ENCODE peak calls at places on chromosomes 4 and X, in nine cellular contexts. One of them, this sample, is unnamed.

GRCh38 chrX:39298821-39299220 is 497.6 kb downstream of the MID1IP1 start:
- DNase-seq in H9: no peak
- DNase-seq in right atrium auricular region: no peak
- DNase-seq in PC-3: no peak
- DNase-seq in tibial artery: no peak
- DNase-seq in heart right ventricle: no peak
- DNase-seq in PC-9: no peak
- DNase-seq in cardiac muscle cell: no peak
- DNase-seq in RWPE1: no peak
- DNase-seq in this sample: no peak

GRCh38 chr4:145216532-145216931 is 36.1 kb upstream of the OTUD4 start:
- DNase-seq in H9: no peak
- DNase-seq in right atrium auricular region: no peak
- DNase-seq in PC-3: peak
- DNase-seq in tibial artery: no peak
- DNase-seq in heart right ventricle: no peak
- DNase-seq in PC-9: no peak
- DNase-seq in cardiac muscle cell: peak
- DNase-seq in RWPE1: peak
- DNase-seq in this sample: peak

GRCh38 chr4:74278490-74278889 is 29.8 kb upstream of the EPGN start:
- DNase-seq in H9: no peak
- DNase-seq in right atrium auricular region: no peak
- DNase-seq in PC-3: no peak
- DNase-seq in tibial artery: no peak
- DNase-seq in heart right ventricle: no peak
- DNase-seq in PC-9: no peak
- DNase-seq in cardiac muscle cell: no peak
- DNase-seq in RWPE1: no peak
- DNase-seq in this sample: peak

GRCh38 chr4:2335729-2336101 is 73.8 kb upstream of the MXD4 start:
- DNase-seq in H9: no peak
- DNase-seq in right atrium auricular region: peak
- DNase-seq in PC-3: no peak
- DNase-seq in tibial artery: peak
- DNase-seq in heart right ventricle: no peak
- DNase-seq in PC-9: no peak
- DNase-seq in cardiac muscle cell: no peak
- DNase-seq in RWPE1: no peak
- DNase-seq in this sample: no peak

GRCh38 chrX:48958635-48959094 is 1.3 kb upstream of the OTUD5 start:
- DNase-seq in H9: no peak
- DNase-seq in right atrium auricular region: peak
- DNase-seq in PC-3: peak
- DNase-seq in tibial artery: peak
- DNase-seq in heart right ventricle: peak
- DNase-seq in PC-9: peak
- DNase-seq in cardiac muscle cell: peak
- DNase-seq in RWPE1: no peak
- DNase-seq in this sample: peak

GRCh38 chrX:19751068-19751467 is 136.3 kb downstream of the SH3KBP1 start:
- DNase-seq in H9: no peak
- DNase-seq in right atrium auricular region: no peak
- DNase-seq in PC-3: peak
- DNase-seq in tibial artery: no peak
- DNase-seq in heart right ventricle: no peak
- DNase-seq in PC-9: no peak
- DNase-seq in cardiac muscle cell: no peak
- DNase-seq in RWPE1: no peak
- DNase-seq in this sample: no peak

GRCh38 chr4:36997727-36998126 is 246.8 kb upstream of the NWD2 start:
- DNase-seq in H9: no peak
- DNase-seq in right atrium auricular region: no peak
- DNase-seq in PC-3: peak
- DNase-seq in tibial artery: no peak
- DNase-seq in heart right ventricle: no peak
- DNase-seq in PC-9: no peak
- DNase-seq in cardiac muscle cell: no peak
- DNase-seq in RWPE1: no peak
- DNase-seq in this sample: no peak

GRCh38 chr4:57265831-57266582 is 155.8 kb upstream of the IGFBP7 start:
- DNase-seq in H9: peak
- DNase-seq in right atrium auricular region: no peak
- DNase-seq in PC-3: no peak
- DNase-seq in tibial artery: no peak
- DNase-seq in heart right ventricle: peak
- DNase-seq in PC-9: no peak
- DNase-seq in cardiac muscle cell: no peak
- DNase-seq in RWPE1: no peak
- DNase-seq in this sample: no peak

GRCh38 chr4:182724414-182724813 is 192.8 kb downstream of the DCTD start:
- DNase-seq in H9: no peak
- DNase-seq in right atrium auricular region: no peak
- DNase-seq in PC-3: peak
- DNase-seq in tibial artery: no peak
- DNase-seq in heart right ventricle: no peak
- DNase-seq in PC-9: no peak
- DNase-seq in cardiac muscle cell: no peak
- DNase-seq in RWPE1: peak
- DNase-seq in this sample: no peak

GRCh38 chr4:47031713-47032404 is 492 bp downstream of the GABRB1 start:
- DNase-seq in H9: no peak
- DNase-seq in right atrium auricular region: no peak
- DNase-seq in PC-3: no peak
- DNase-seq in tibial artery: no peak
- DNase-seq in heart right ventricle: peak
- DNase-seq in PC-9: no peak
- DNase-seq in cardiac muscle cell: no peak
- DNase-seq in RWPE1: no peak
- DNase-seq in this sample: no peak

GRCh38 chrX:45900751-45901150 is 644.5 kb downstream of the ZNF674 start:
- DNase-seq in H9: no peak
- DNase-seq in right atrium auricular region: no peak
- DNase-seq in PC-3: no peak
- DNase-seq in tibial artery: no peak
- DNase-seq in heart right ventricle: no peak
- DNase-seq in PC-9: no peak
- DNase-seq in cardiac muscle cell: peak
- DNase-seq in RWPE1: no peak
- DNase-seq in this sample: peak

GRCh38 chr4:6222761-6223292 is 22.5 kb upstream of the JAKMIP1 start:
- DNase-seq in H9: peak
- DNase-seq in right atrium auricular region: no peak
- DNase-seq in PC-3: peak
- DNase-seq in tibial artery: no peak
- DNase-seq in heart right ventricle: no peak
- DNase-seq in PC-9: no peak
- DNase-seq in cardiac muscle cell: peak
- DNase-seq in RWPE1: no peak
- DNase-seq in this sample: no peak

GRCh38 chr4:2935762-2936743 is 27.2 kb downstream of the NOP14 start:
- DNase-seq in H9: no peak
- DNase-seq in right atrium auricular region: no peak
- DNase-seq in PC-3: peak
- DNase-seq in tibial artery: peak
- DNase-seq in heart right ventricle: no peak
- DNase-seq in PC-9: peak
- DNase-seq in cardiac muscle cell: peak
- DNase-seq in RWPE1: peak
- DNase-seq in this sample: peak

GRCh38 chr4:18202510-18202909 is 181.0 kb upstream of the LCORL start:
- DNase-seq in H9: no peak
- DNase-seq in right atrium auricular region: no peak
- DNase-seq in PC-3: no peak
- DNase-seq in tibial artery: no peak
- DNase-seq in heart right ventricle: no peak
- DNase-seq in PC-9: no peak
- DNase-seq in cardiac muscle cell: no peak
- DNase-seq in RWPE1: no peak
- DNase-seq in this sample: no peak

GRCh38 chr4:166458756-166459155 is 585.7 kb downstream of the TLL1 start:
- DNase-seq in H9: no peak
- DNase-seq in right atrium auricular region: no peak
- DNase-seq in PC-3: peak
- DNase-seq in tibial artery: no peak
- DNase-seq in heart right ventricle: no peak
- DNase-seq in PC-9: no peak
- DNase-seq in cardiac muscle cell: peak
- DNase-seq in RWPE1: no peak
- DNase-seq in this sample: peak

GRCh38 chr4:156949373-156949814 is 22.2 kb downstream of the PDGFC start:
- DNase-seq in H9: no peak
- DNase-seq in right atrium auricular region: no peak
- DNase-seq in PC-3: peak
- DNase-seq in tibial artery: no peak
- DNase-seq in heart right ventricle: no peak
- DNase-seq in PC-9: peak
- DNase-seq in cardiac muscle cell: peak
- DNase-seq in RWPE1: peak
- DNase-seq in this sample: peak
- H3K27ac ChIP-seq in H9: no peak
- H3K27ac ChIP-seq in right atrium auricular region: peak
- H3K27ac ChIP-seq in PC-3: peak
- H3K27ac ChIP-seq in tibial artery: peak
- H3K27ac ChIP-seq in heart right ventricle: no peak
- H3K27ac ChIP-seq in PC-9: peak
- H3K27ac ChIP-seq in cardiac muscle cell: no peak
- H3K27ac ChIP-seq in RWPE1: no peak
- H3K27ac ChIP-seq in this sample: peak

DNA sequence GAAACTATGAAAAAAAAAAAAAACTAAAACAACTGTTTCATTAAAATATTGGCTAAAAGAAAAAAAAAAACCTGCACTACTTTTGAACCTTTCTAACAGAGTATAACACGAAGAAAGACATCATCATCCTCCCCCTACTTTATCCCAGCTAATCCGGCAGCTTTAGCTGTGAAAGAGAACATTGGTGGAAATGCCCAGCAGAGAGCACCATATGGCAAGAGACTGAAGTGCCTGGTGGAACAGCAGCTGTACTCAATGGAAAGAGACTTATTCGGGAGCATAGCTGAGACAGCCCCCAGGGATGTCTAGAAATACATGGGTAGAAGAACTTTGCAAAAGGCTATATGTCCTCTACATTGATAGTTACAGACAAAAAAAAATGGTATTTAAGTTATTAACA is 30.3 kb downstream of the STPG2 start:
- DNase-seq in H9: peak
- DNase-seq in right atrium auricular region: no peak
- DNase-seq in PC-3: peak
- DNase-seq in tibial artery: no peak
- DNase-seq in heart right ventricle: peak
- DNase-seq in PC-9: no peak
- DNase-seq in cardiac muscle cell: peak
- DNase-seq in RWPE1: no peak
- DNase-seq in this sample: peak
- TF ChIP-seq CTCF in H9: peak
- TF ChIP-seq CTCF in right atrium auricular region: peak
- TF ChIP-seq CTCF in PC-3: peak
- TF ChIP-seq CTCF in tibial artery: no peak
- TF ChIP-seq CTCF in heart right ventricle: peak
- TF ChIP-seq CTCF in PC-9: peak
- TF ChIP-seq CTCF in cardiac muscle cell: peak
- TF ChIP-seq CTCF in RWPE1: peak
- TF ChIP-seq CTCF in this sample: peak

DNA sequence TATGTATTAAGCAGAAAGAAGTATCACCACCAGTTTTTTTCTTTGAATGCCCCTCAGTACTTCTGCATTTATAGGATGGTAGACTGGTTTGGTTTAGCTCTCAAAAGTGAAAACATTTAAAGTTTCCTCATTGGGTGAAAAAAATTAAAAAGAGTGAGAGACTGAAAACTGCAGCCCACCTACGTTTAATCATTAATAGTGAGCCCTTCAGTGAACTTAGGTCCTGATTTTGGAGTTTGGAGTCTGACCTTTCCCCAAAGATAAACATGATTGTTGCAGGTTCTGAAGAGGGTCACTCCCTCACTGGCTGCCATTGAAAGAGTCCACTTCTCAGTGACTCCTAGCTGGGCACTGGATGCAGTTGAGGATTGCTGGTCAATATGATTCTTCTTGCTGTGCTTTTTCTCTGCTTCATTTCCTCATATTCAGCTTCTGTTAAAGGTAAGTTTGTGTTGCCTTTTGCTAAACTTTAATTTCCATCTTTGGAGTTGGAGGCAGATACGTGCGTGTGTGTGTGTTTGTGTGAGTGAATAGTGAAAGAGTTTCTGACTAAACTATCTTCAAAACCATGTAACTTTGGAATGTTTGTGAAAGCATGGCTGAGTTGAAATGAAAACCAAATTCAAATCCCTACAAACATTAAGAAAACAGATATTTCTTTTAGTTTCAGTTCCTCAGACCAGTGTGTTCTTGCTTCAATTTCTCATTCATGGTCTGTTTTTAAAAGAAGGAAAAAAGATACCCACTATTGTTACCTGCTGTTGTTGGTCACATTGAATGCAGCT is at the start of gene MTTP:
- DNase-seq in H9: no peak
- DNase-seq in right atrium auricular region: no peak
- DNase-seq in PC-3: no peak
- DNase-seq in tibial artery: no peak
- DNase-seq in heart right ventricle: no peak
- DNase-seq in PC-9: no peak
- DNase-seq in cardiac muscle cell: no peak
- DNase-seq in RWPE1: no peak
- DNase-seq in this sample: no peak
- H3K27ac ChIP-seq in H9: no peak
- H3K27ac ChIP-seq in right atrium auricular region: no peak
- H3K27ac ChIP-seq in PC-3: no peak
- H3K27ac ChIP-seq in tibial artery: peak
- H3K27ac ChIP-seq in heart right ventricle: no peak
- H3K27ac ChIP-seq in PC-9: no peak
- H3K27ac ChIP-seq in cardiac muscle cell: no peak
- H3K27ac ChIP-seq in RWPE1: no peak
- H3K27ac ChIP-seq in this sample: no peak

GRCh38 chr4:39486221-39486804 is 27.5 kb downstream of the LIAS start:
- DNase-seq in H9: no peak
- DNase-seq in right atrium auricular region: no peak
- DNase-seq in PC-3: no peak
- DNase-seq in tibial artery: no peak
- DNase-seq in heart right ventricle: no peak
- DNase-seq in PC-9: no peak
- DNase-seq in cardiac muscle cell: no peak
- DNase-seq in RWPE1: no peak
- DNase-seq in this sample: no peak

GRCh38 chr4:39494354-39494753 is 32.9 kb downstream of the UGDH start:
- DNase-seq in H9: no peak
- DNase-seq in right atrium auricular region: peak
- DNase-seq in PC-3: no peak
- DNase-seq in tibial artery: no peak
- DNase-seq in heart right ventricle: no peak
- DNase-seq in PC-9: no peak
- DNase-seq in cardiac muscle cell: no peak
- DNase-seq in RWPE1: no peak
- DNase-seq in this sample: no peak

GRCh38 chr4:39495446-39496208 is 31.6 kb downstream of the UGDH start:
- DNase-seq in H9: no peak
- DNase-seq in right atrium auricular region: no peak
- DNase-seq in PC-3: peak
- DNase-seq in tibial artery: no peak
- DNase-seq in heart right ventricle: no peak
- DNase-seq in PC-9: peak
- DNase-seq in cardiac muscle cell: peak
- DNase-seq in RWPE1: peak
- DNase-seq in this sample: no peak

GRCh38 chr4:39484582-39485272 is 25.9 kb downstream of the LIAS start:
- DNase-seq in H9: no peak
- DNase-seq in right atrium auricular region: no peak
- DNase-seq in PC-3: no peak
- DNase-seq in tibial artery: no peak
- DNase-seq in heart right ventricle: no peak
- DNase-seq in PC-9: no peak
- DNase-seq in cardiac muscle cell: no peak
- DNase-seq in RWPE1: no peak
- DNase-seq in this sample: no peak

GRCh38 chr4:39490322-39490721 is 31.5 kb downstream of the LIAS start:
- DNase-seq in H9: no peak
- DNase-seq in right atrium auricular region: peak
- DNase-seq in PC-3: no peak
- DNase-seq in tibial artery: no peak
- DNase-seq in heart right ventricle: no peak
- DNase-seq in PC-9: no peak
- DNase-seq in cardiac muscle cell: no peak
- DNase-seq in RWPE1: no peak
- DNase-seq in this sample: no peak
- TF ChIP-seq CTCF in H9: no peak
- TF ChIP-seq CTCF in right atrium auricular region: no peak
- TF ChIP-seq CTCF in PC-3: no peak
- TF ChIP-seq CTCF in tibial artery: no peak
- TF ChIP-seq CTCF in heart right ventricle: no peak
- TF ChIP-seq CTCF in PC-9: no peak
- TF ChIP-seq CTCF in cardiac muscle cell: no peak
- TF ChIP-seq CTCF in RWPE1: no peak
- TF ChIP-seq CTCF in this sample: no peak